ENCODE peak calls at places on chromosomes 3 and 15, in nine cellular contexts. Q, W, B, X, G, U, L, K and C are unnamed samples.

GRCh38 chr15:89402406-89402805 is 67.8 kb upstream of the POLG start:
- DNase-seq in W (no peak), X (no peak), Q (no peak), B (no peak), L (no peak), G (no peak), U (no peak), K (no peak), C (no peak)

GRCh38 chr3:127953636-127954035 is 38.6 kb downstream of the KBTBD12 start:
- DNase-seq in W (no peak), X (no peak), Q (no peak), L (no peak), U (no peak), G (no peak), K (no peak), B (no peak), C (no peak)

GRCh38 chr3:169171739-169172138 is 491.8 kb downstream of the MECOM start:
- DNase-seq in L (no peak), Q (no peak), B (no peak), U (no peak), G (no peak), X (no peak), W (no peak), K (no peak), C (no peak)

GRCh38 chr3:193903976-193904375 is 232.0 kb upstream of the HES1 start:
- DNase-seq in U (no peak), K (no peak), B (no peak), G (no peak), X (no peak), W (no peak), L (no peak), Q (no peak), C (no peak)

GRCh38 chr3:51682079-51682478 is 11.0 kb downstream of the TEX264 start:
- DNase-seq in G (peak), W (peak), U (peak), B (no peak), L (peak), Q (peak), X (no peak), K (peak), C (peak)

GRCh38 chr3:112377418-112378071 is 44.6 kb downstream of the CD200 start:
- DNase-seq in B (no peak), X (no peak), L (no peak), K (peak), U (no peak), W (no peak), G (no peak), Q (no peak), C (no peak)

GRCh38 chr3:57048728-57049127 is 11.7 kb upstream of the SPATA12 start:
- DNase-seq in W (no peak), Q (no peak), K (peak), B (no peak), X (no peak), L (no peak), G (no peak), U (no peak), C (no peak)

GRCh38 chr15:84591815-84592214 is 9.0 kb upstream of the ZSCAN2 start:
- DNase-seq in B (no peak), X (no peak), L (no peak), W (no peak), K (no peak), U (no peak), Q (no peak), G (no peak), C (no peak)

GRCh38 chr15:28944286-28944685 is 58.5 kb downstream of the APBA2 start:
- DNase-seq in X (no peak), W (no peak), B (no peak), G (no peak), U (no peak), L (peak), K (no peak), Q (no peak), C (no peak)

GRCh38 chr15:52653451-52653964 is 25.7 kb downstream of the ATOSA start:
- DNase-seq in L (no peak), W (no peak), K (no peak), Q (peak), B (no peak), G (no peak), U (no peak), X (no peak), C (no peak)

GRCh38 chr3:142218703-142219102 is 6.7 kb downstream of the GK5 start:
- DNase-seq in G (no peak), B (no peak), Q (no peak), W (no peak), L (no peak), U (no peak), K (no peak), X (no peak), C (no peak)

GRCh38 chr15:100866386-100867330 is 13.0 kb upstream of the ALDH1A3 start:
- DNase-seq in Q (peak), G (no peak), U (no peak), X (no peak), L (no peak), B (no peak), K (no peak), W (no peak), C (no peak)

GRCh38 chr15:48493763-48494225 is 151.7 kb downstream of the FBN1 start:
- DNase-seq in U (no peak), G (no peak), L (no peak), Q (no peak), K (no peak), X (no peak), W (no peak), B (no peak), C (no peak)

GRCh38 chr15:69064649-69065048 is 50.2 kb downstream of the NOX5 start:
- DNase-seq in G (no peak), Q (no peak), L (no peak), B (no peak), K (no peak), U (no peak), W (no peak), X (no peak), C (no peak)

GRCh38 chr3:119562307-119562961 is 3.0 kb upstream of the CD80 start:
- DNase-seq in U (no peak), X (no peak), G (peak), W (no peak), K (no peak), L (no peak), B (no peak), Q (no peak), C (no peak)

GRCh38 chr3:149572796-149573414 is 84.9 kb downstream of the WWTR1 start:
- DNase-seq in X (no peak), Q (no peak), K (no peak), B (no peak), U (no peak), G (peak), L (no peak), W (no peak), C (no peak)

GRCh38 chr3:174541708-174542107 is 317.4 kb upstream of the NAALADL2 start:
- DNase-seq in Q (no peak), K (no peak), B (no peak), W (no peak), G (no peak), L (no peak), X (no peak), U (no peak), C (no peak)

GRCh38 chr3:106533097-106533496 is 664.3 kb upstream of the CBLB start:
- DNase-seq in U (no peak), B (no peak), Q (no peak), W (no peak), L (no peak), G (peak), X (no peak), K (no peak), C (no peak)

GRCh38 chr3:66276705-66277274 is 56.0 kb downstream of the SLC25A26 start:
- DNase-seq in W (peak), G (peak), U (peak), X (no peak), Q (peak), K (peak), B (no peak), L (peak), C (peak)

GRCh38 chr3:189724366-189724765 is 93.2 kb downstream of the TP63 start:
- DNase-seq in X (no peak), Q (no peak), B (no peak), G (no peak), W (no peak), K (no peak), U (no peak), L (no peak), C (no peak)

GRCh38 chr3:119861681-119862080 is 79.8 kb downstream of the NR1I2 start:
- DNase-seq in L (no peak), Q (no peak), W (no peak), K (no peak), G (no peak), U (no peak), X (no peak), B (no peak), C (no peak)

GRCh38 chr3:120858501-120858900 is 49.5 kb upstream of the STXBP5L start:
- DNase-seq in B (no peak), K (no peak), U (no peak), W (no peak), Q (no peak), G (no peak), L (no peak), X (no peak), C (no peak)

GRCh38 chr3:18189651-18190050 is 235.5 kb downstream of the SATB1 start:
- DNase-seq in L (no peak), K (no peak), G (no peak), X (no peak), U (no peak), W (no peak), Q (no peak), B (no peak), C (no peak)

GRCh38 chr15:66364944-66365343 is 8.5 kb upstream of the TIPIN start:
- DNase-seq in U (no peak), Q (no peak), K (no peak), B (no peak), G (no peak), X (no peak), W (no peak), L (no peak), C (no peak)

GRCh38 chr3:114449271-114450007 is 155.6 kb downstream of the TIGIT start:
- DNase-seq in X (no peak), G (no peak), U (no peak), Q (no peak), L (no peak), K (no peak), B (no peak), W (no peak), C (no peak)

GRCh38 chr3:13812039-13812438 is 67.8 kb downstream of the WNT7A start:
- DNase-seq in G (no peak), U (no peak), B (no peak), L (no peak), X (no peak), Q (no peak), W (no peak), K (no peak), C (no peak)

GRCh38 chr15:68277131-68277604 is 377 bp upstream of the FEM1B start:
- DNase-seq in B (no peak), L (peak), U (no peak), Q (no peak), K (peak), X (no peak), G (peak), W (no peak), C (peak)

GRCh38 chr3:197186887-197187588 is 111.4 kb downstream of the DLG1 start:
- DNase-seq in U (peak), K (peak), L (peak), W (no peak), X (no peak), G (no peak), B (no peak), Q (peak), C (no peak)

GRCh38 chr3:195186041-195186709 is 84.8 kb downstream of the XXYLT1 start:
- DNase-seq in U (no peak), G (no peak), B (no peak), X (no peak), K (no peak), Q (no peak), W (no peak), L (peak), C (no peak)

GRCh38 chr3:145767909-145768308 is 393.1 kb downstream of the PLOD2 start:
- DNase-seq in W (no peak), Q (no peak), L (no peak), B (no peak), G (no peak), U (no peak), X (no peak), K (no peak), C (no peak)

GRCh38 chr3:58999134-58999778 is 50.6 kb downstream of the CFAP20DC start:
- DNase-seq in G (no peak), B (no peak), K (no peak), Q (no peak), W (no peak), L (no peak), U (no peak), X (no peak), C (no peak)

GRCh38 chr15:75397494-75397893 is 29.1 kb upstream of the MAN2C1 start:
- DNase-seq in K (no peak), G (no peak), B (no peak), W (no peak), U (no peak), Q (no peak), X (no peak), L (no peak), C (no peak)

GRCh38 chr15:75989045-75989444 is 23.2 kb downstream of the NRG4 start:
- DNase-seq in L (no peak), W (no peak), G (no peak), B (no peak), X (no peak), Q (no peak), U (no peak), K (no peak), C (no peak)

GRCh38 chr3:53091011-53091410 is 39.2 kb downstream of the RFT1 start:
- DNase-seq in Q (no peak), W (no peak), X (no peak), K (no peak), U (no peak), L (no peak), B (no peak), G (no peak), C (no peak)

GRCh38 chr3:155064920-155065319 is 15.2 kb upstream of the MME start:
- DNase-seq in U (no peak), W (no peak), X (no peak), G (no peak), B (no peak), L (no peak), Q (no peak), K (no peak), C (no peak)

GRCh38 chr3:27568393-27568792 is 84.2 kb upstream of the SLC4A7 start:
- DNase-seq in G (peak), X (no peak), B (no peak), W (peak), L (peak), K (peak), U (no peak), Q (no peak), C (peak)

GRCh38 chr3:17194116-17194515 is 309.4 kb downstream of the PLCL2 start:
- DNase-seq in L (no peak), X (no peak), B (no peak), K (no peak), W (no peak), U (no peak), G (no peak), Q (no peak), C (no peak)

GRCh38 chr15:79060175-79060574 is 30.4 kb downstream of the RASGRF1 start:
- DNase-seq in U (no peak), X (no peak), Q (no peak), G (no peak), W (no peak), K (no peak), B (no peak), L (no peak), C (no peak)

GRCh38 chr3:73398084-73398483 is 226.7 kb downstream of the PDZRN3 start:
- DNase-seq in X (no peak), Q (no peak), W (no peak), B (peak), K (no peak), G (no peak), L (no peak), U (no peak), C (no peak)

GRCh38 chr3:73399106-73399505 is 225.6 kb downstream of the PDZRN3 start:
- DNase-seq in W (no peak), L (no peak), Q (no peak), B (no peak), U (no peak), X (no peak), G (no peak), K (no peak), C (no peak)

GRCh38 chr3:73399666-73400253 is 225.0 kb downstream of the PDZRN3 start:
- DNase-seq in U (no peak), B (no peak), K (no peak), Q (no peak), W (no peak), L (no peak), X (no peak), G (no peak), C (no peak)

GRCh38 chr3:73401616-73402265 is 223.0 kb downstream of the PDZRN3 start:
- DNase-seq in G (peak), U (no peak), W (peak), X (no peak), Q (no peak), B (no peak), L (peak), K (no peak), C (peak)

GRCh38 chr3:73401058-73401457 is 223.7 kb downstream of the PDZRN3 start:
- DNase-seq in X (no peak), G (no peak), U (no peak), W (no peak), Q (no peak), L (no peak), K (no peak), B (peak), C (no peak)
- H3K27ac ChIP-seq in X (peak), G (no peak), U (no peak), W (no peak), Q (no peak), L (no peak), K (no peak), B (peak), C (peak)

GRCh38 chr15:80550219-80550909 is 144.7 kb upstream of the ABHD17C start:
- DNase-seq in L (no peak), U (peak), W (no peak), B (no peak), K (no peak), Q (peak), X (no peak), G (no peak), C (no peak)
- H3K4me3 ChIP-seq in L (no peak), U (no peak), W (no peak), B (no peak), K (no peak), Q (no peak), X (no peak), G (no peak), C (no peak)

GRCh38 chr3:12486001-12486400 is 1.7 kb downstream of the TSEN2 start:
- DNase-seq in W (no peak), U (no peak), Q (no peak), G (no peak), K (no peak), B (no peak), L (no peak), X (no peak), C (no peak)

GRCh38 chr3:12483364-12483763 is 916 bp upstream of the TSEN2 start:
- DNase-seq in K (no peak), B (no peak), W (no peak), L (no peak), X (no peak), U (no peak), Q (no peak), G (no peak), C (no peak)

GRCh38 chr3:12484983-12485327 is 675 bp downstream of the TSEN2 start:
- DNase-seq in W (no peak), Q (no peak), L (no peak), G (no peak), K (no peak), X (no peak), U (peak), B (no peak), C (no peak)

GRCh38 chr3:12483872-12484197 is 445 bp upstream of the TSEN2 start:
- DNase-seq in L (no peak), B (no peak), Q (no peak), X (no peak), U (no peak), W (no peak), K (no peak), G (no peak), C (no peak)

GRCh38 chr3:12484198-12484982 is at the start of gene TSEN2:
- DNase-seq in L (peak), W (peak), Q (peak), U (peak), B (peak), K (peak), X (peak), G (peak), C (peak)
- TF ChIP-seq POLR2A in L (peak), W (peak), Q (peak), U (peak), B (peak), K (peak), X (peak), G (peak), C (peak)

GRCh38 chr15:77145370-77145769 is 74.5 kb upstream of the TSPAN3 start:
- DNase-seq in K (no peak), L (no peak), U (peak), X (no peak), Q (no peak), G (no peak), W (no peak), B (no peak), C (no peak)
- H3K27ac ChIP-seq in K (no peak), L (no peak), U (peak), X (no peak), Q (no peak), G (peak), W (no peak), B (peak), C (peak)

GRCh38 chr3:48433472-48434118 is 3.7 kb upstream of the PLXNB1 start:
- DNase-seq in U (peak), K (peak), L (peak), Q (no peak), G (no peak), B (no peak), W (no peak), X (no peak), C (peak)
- H3K4me3 ChIP-seq in U (peak), K (no peak), L (peak), Q (no peak), G (no peak), B (no peak), W (no peak), X (no peak), C (no peak)

DNA sequence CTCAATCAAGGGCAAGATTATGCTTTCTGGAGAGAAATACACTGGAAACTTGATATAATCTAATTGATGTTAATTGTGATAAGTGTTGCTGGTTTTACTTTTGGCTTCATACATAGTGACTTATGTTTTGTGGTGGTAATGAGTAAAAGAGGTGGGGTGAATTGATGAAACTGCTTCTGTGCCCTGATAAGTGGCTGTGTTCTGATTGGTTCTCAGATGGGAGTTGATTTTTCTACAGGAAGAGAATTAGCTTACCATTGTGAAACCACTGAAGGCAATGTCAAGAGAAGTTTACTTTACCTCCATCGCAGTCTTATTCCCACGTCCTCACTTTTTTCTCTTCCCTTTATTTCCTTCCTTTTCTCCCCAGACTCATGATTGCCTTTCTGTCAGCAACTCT is 23.8 kb downstream of the TMEM45A start:
- DNase-seq in L (no peak), Q (no peak), K (no peak), U (no peak), G (no peak), W (no peak), B (no peak), X (no peak), C (no peak)
- TF ChIP-seq POLR2A in L (no peak), Q (no peak), K (no peak), U (no peak), G (no peak), W (no peak), B (no peak), X (no peak), C (no peak)

DNA sequence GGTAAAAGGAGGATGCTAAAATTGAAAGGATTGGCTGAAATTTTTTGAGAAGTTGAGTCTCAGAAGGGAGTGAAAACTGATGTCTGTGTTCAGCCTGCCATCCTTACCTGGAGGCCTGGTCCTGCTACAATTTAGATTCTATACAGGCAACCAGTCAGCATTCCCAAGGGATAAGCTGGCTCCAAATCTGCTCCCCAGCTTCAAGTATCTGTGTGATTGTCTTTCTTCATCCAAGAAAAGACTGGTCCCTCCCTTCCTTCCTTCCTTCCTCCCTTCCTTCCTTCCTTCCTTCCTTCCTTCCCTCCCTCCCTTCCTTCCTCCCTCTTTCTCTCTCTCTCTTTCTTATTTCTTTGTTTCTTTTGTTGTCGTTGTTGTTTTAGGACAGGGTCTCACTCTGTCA is 24.7 kb upstream of the UMPS start:
- DNase-seq in U (no peak), X (no peak), Q (no peak), L (no peak), K (no peak), W (no peak), B (no peak), G (no peak), C (no peak)
- H3K27ac ChIP-seq in U (no peak), X (no peak), Q (no peak), L (no peak), K (no peak), W (no peak), B (no peak), G (no peak), C (no peak)

GRCh38 chr3:100811779-100812507 is 102.6 kb downstream of the TFG start:
- DNase-seq in W (no peak), U (no peak), G (no peak), Q (no peak), X (no peak), B (no peak), L (no peak), K (no peak), C (no peak)
- H3K4me3 ChIP-seq in W (no peak), U (no peak), G (no peak), Q (no peak), X (no peak), B (no peak), L (no peak), K (no peak), C (no peak)

GRCh38 chr3:48692551-48692950 is 6.8 kb upstream of the NCKIPSD start:
- DNase-seq in Q (no peak), L (no peak), G (no peak), B (no peak), W (no peak), X (no peak), U (no peak), K (no peak), C (no peak)

GRCh38 chr3:48693826-48694225 is 8.1 kb upstream of the NCKIPSD start:
- DNase-seq in L (no peak), X (no peak), W (no peak), K (no peak), Q (no peak), B (no peak), G (no peak), U (no peak), C (no peak)

GRCh38 chr3:48696156-48696555 is 10.4 kb upstream of the NCKIPSD start:
- DNase-seq in K (no peak), W (no peak), G (no peak), U (no peak), Q (no peak), B (no peak), X (no peak), L (no peak), C (no peak)

GRCh38 chr3:48694610-48695051 is 8.9 kb upstream of the NCKIPSD start:
- DNase-seq in K (peak), W (peak), L (peak), G (peak), Q (peak), U (no peak), X (no peak), B (no peak), C (peak)

GRCh38 chr3:48695113-48695753 is 9.5 kb upstream of the NCKIPSD start:
- DNase-seq in B (no peak), L (peak), Q (no peak), G (peak), U (no peak), X (no peak), W (peak), K (peak), C (peak)
- TF ChIP-seq POLR2A in B (no peak), L (no peak), Q (no peak), G (no peak), U (no peak), X (no peak), W (peak), K (no peak), C (peak)